ENCODE peak calls at places on chromosomes 13 and 19, in four cellular contexts. One of them, this sample, is unnamed.

GRCh38 chr19:6720369-6721112 is at the start of gene C3:
- DNase-seq in GM12878: no peak
- DNase-seq in HepG2: peak; percentile 96
- DNase-seq in K562: no peak
- DNase-seq in this sample: no peak

GRCh38 chr13:46595136-46595917 is 42.4 kb downstream of the LRCH1 start:
- DNase-seq in K562: no peak
- DNase-seq in HepG2: no peak
- DNase-seq in GM12878: no peak
- DNase-seq in this sample: no peak

GRCh38 chr19:48487944-48488343 is 18.8 kb downstream of the CYTH2 start:
- DNase-seq in K562: no peak
- DNase-seq in HepG2: peak; percentile 37
- DNase-seq in GM12878: no peak
- DNase-seq in this sample: no peak

GRCh38 chr13:79185580-79185979 is 220.5 kb downstream of the RBM26 start:
- DNase-seq in GM12878: no peak
- DNase-seq in K562: no peak
- DNase-seq in HepG2: peak; percentile 80
- DNase-seq in this sample: no peak

GRCh38 chr19:19280561-19280960 is 7.5 kb upstream of the TM6SF2 start:
- DNase-seq in K562: no peak
- DNase-seq in GM12878: no peak
- DNase-seq in HepG2: no peak
- DNase-seq in this sample: no peak

GRCh38 chr13:44573790-44574465 is 2.2 kb downstream of the TSC22D1 start:
- DNase-seq in GM12878: no peak
- DNase-seq in K562: peak; percentile 13
- DNase-seq in HepG2: peak; percentile 11
- DNase-seq in this sample: peak; percentile 48

GRCh38 chr13:114263590-114263989 is 17.8 kb upstream of the UPF3A start:
- DNase-seq in K562: no peak
- DNase-seq in HepG2: no peak
- DNase-seq in GM12878: peak; percentile 9
- DNase-seq in this sample: no peak

GRCh38 chr13:42216422-42216735 is 55.6 kb upstream of the AKAP11 start:
- DNase-seq in K562: no peak
- DNase-seq in HepG2: no peak
- DNase-seq in GM12878: no peak
- DNase-seq in this sample: no peak

GRCh38 chr19:19704836-19705235 is 28.1 kb downstream of the ZNF14 start:
- DNase-seq in K562: no peak
- DNase-seq in GM12878: no peak
- DNase-seq in HepG2: peak; percentile 10
- DNase-seq in this sample: no peak

GRCh38 chr13:103510007-103510406 is 443.8 kb upstream of the SLC10A2 start:
- DNase-seq in HepG2: no peak
- DNase-seq in K562: no peak
- DNase-seq in GM12878: no peak
- DNase-seq in this sample: no peak

GRCh38 chr19:43552616-43553015 is 19.6 kb downstream of the ZNF575 start:
- DNase-seq in GM12878: no peak
- DNase-seq in HepG2: no peak
- DNase-seq in K562: no peak
- DNase-seq in this sample: no peak

GRCh38 chr13:40484981-40485380 is 181.5 kb downstream of the FOXO1 start:
- DNase-seq in HepG2: no peak
- DNase-seq in GM12878: no peak
- DNase-seq in K562: no peak
- DNase-seq in this sample: no peak

GRCh38 chr19:49057636-49058234 is at the start of gene CGB7:
- DNase-seq in HepG2: peak; percentile 17
- DNase-seq in K562: peak; percentile 79
- DNase-seq in GM12878: no peak
- DNase-seq in this sample: peak; percentile 39

GRCh38 chr19:47274071-47274890 is at the start of gene INAFM1:
- DNase-seq in K562: peak; percentile 87
- DNase-seq in GM12878: peak; percentile 67
- DNase-seq in HepG2: peak; percentile 76
- DNase-seq in this sample: peak; percentile 92

GRCh38 chr19:33280351-33280921 is 21.9 kb downstream of the CEBPA start:
- DNase-seq in HepG2: no peak
- DNase-seq in K562: no peak
- DNase-seq in GM12878: peak; percentile 86
- DNase-seq in this sample: no peak

GRCh38 chr19:19562665-19563347 is 24.7 kb downstream of the CILP2 start:
- DNase-seq in GM12878: no peak
- DNase-seq in HepG2: no peak
- DNase-seq in K562: no peak
- DNase-seq in this sample: no peak

GRCh38 chr13:39603424-39603947 is 493 bp upstream of the LHFPL6 start:
- DNase-seq in HepG2: no peak
- DNase-seq in GM12878: no peak
- DNase-seq in K562: no peak
- DNase-seq in this sample: no peak

GRCh38 chr19:2887391-2887914 is 13.3 kb upstream of the ZNF57 start:
- DNase-seq in HepG2: peak; percentile 76
- DNase-seq in K562: peak; percentile 46
- DNase-seq in GM12878: no peak
- DNase-seq in this sample: peak; percentile 45
- TF ChIP-seq BHLHE40 in HepG2: no peak
- TF ChIP-seq BHLHE40 in K562: no peak
- TF ChIP-seq BHLHE40 in GM12878: no peak
- TF ChIP-seq BHLHE40 in this sample: no peak

DNA sequence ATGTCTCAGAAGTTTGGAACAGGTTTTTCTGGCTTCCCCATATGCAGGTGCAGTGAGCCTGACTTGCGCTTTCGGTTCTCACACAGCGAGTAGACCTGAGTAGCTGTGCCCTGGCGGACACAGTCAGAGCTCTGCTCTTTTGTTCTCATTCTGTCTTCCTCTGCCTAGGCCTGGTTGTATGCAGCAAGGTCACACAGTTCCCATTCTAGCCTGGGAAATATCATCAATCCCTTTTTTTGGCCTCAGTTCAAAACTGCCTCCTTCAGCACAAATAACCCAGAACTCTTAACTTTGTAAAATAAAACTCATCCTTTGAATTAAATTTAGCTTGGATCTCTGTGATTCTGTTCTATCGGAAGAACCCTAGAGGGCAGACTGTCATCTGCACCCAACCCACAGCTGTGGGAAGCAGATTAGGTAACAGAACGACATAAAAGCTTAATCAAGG is 10.2 kb downstream of the OXGR1 start:
- DNase-seq in GM12878: peak; percentile 9
- DNase-seq in K562: no peak
- DNase-seq in HepG2: no peak
- DNase-seq in this sample: no peak
- TF ChIP-seq SP1 in GM12878: no peak
- TF ChIP-seq SP1 in K562: no peak
- TF ChIP-seq SP1 in HepG2: no peak
- TF ChIP-seq SP1 in this sample: no peak

GRCh38 chr13:96994849-96995243 is 570 bp upstream of the OXGR1 start:
- DNase-seq in K562: no peak
- DNase-seq in HepG2: no peak
- DNase-seq in GM12878: no peak
- DNase-seq in this sample: no peak

GRCh38 chr13:96992633-96993032 is 1.6 kb downstream of the OXGR1 start:
- DNase-seq in GM12878: no peak
- DNase-seq in K562: no peak
- DNase-seq in HepG2: no peak
- DNase-seq in this sample: no peak

GRCh38 chr13:96994030-96994848 is at the start of gene OXGR1:
- DNase-seq in GM12878: no peak
- DNase-seq in HepG2: no peak
- DNase-seq in K562: peak; percentile 4
- DNase-seq in this sample: peak; percentile 40

GRCh38 chr13:96996097-96996496 is 1.8 kb upstream of the OXGR1 start:
- DNase-seq in K562: no peak
- DNase-seq in HepG2: no peak
- DNase-seq in GM12878: no peak
- DNase-seq in this sample: no peak

GRCh38 chr13:96993660-96994029 is 631 bp downstream of the OXGR1 start:
- DNase-seq in K562: no peak
- DNase-seq in HepG2: no peak
- DNase-seq in GM12878: no peak
- DNase-seq in this sample: no peak
- TF ChIP-seq BHLHE40 in K562: no peak
- TF ChIP-seq BHLHE40 in HepG2: no peak
- TF ChIP-seq BHLHE40 in GM12878: no peak
- TF ChIP-seq BHLHE40 in this sample: no peak

GRCh38 chr13:52348081-52348480 is 57.9 kb downstream of the THSD1 start:
- DNase-seq in GM12878: no peak
- DNase-seq in K562: no peak
- DNase-seq in HepG2: no peak
- DNase-seq in this sample: no peak
- TF ChIP-seq SP1 in GM12878: no peak
- TF ChIP-seq SP1 in K562: no peak
- TF ChIP-seq SP1 in HepG2: no peak
- TF ChIP-seq SP1 in this sample: no peak

This sample was measured in HEK293T.